ENCODE peak calls at places on chromosomes 4 and X, in four cellular contexts. One of them, this sample, is unnamed.

GRCh38 chr4:185134176-185134869 is 8.7 kb upstream of the SLC25A4 start:
- DNase-seq in mammary epithelial cell: peak
- DNase-seq in colonic mucosa: no peak
- DNase-seq in left ventricle myocardium inferior: no peak
- DNase-seq in this sample: no peak

GRCh38 chr4:183554878-183555585 is 50.2 kb downstream of the ING2 start:
- DNase-seq in mammary epithelial cell: no peak
- DNase-seq in left ventricle myocardium inferior: no peak
- DNase-seq in colonic mucosa: no peak
- DNase-seq in this sample: no peak

GRCh38 chrX:13082286-13083065 is 38.1 kb upstream of the FAM9C start:
- DNase-seq in colonic mucosa: no peak
- DNase-seq in left ventricle myocardium inferior: no peak
- DNase-seq in mammary epithelial cell: no peak
- DNase-seq in this sample: no peak

GRCh38 chr4:174119818-174120217 is 163.6 kb downstream of the FBXO8 start:
- DNase-seq in mammary epithelial cell: no peak
- DNase-seq in left ventricle myocardium inferior: no peak
- DNase-seq in colonic mucosa: no peak
- DNase-seq in this sample: no peak

GRCh38 chrX:71053217-71053621 is 14.9 kb downstream of the SNX12 start:
- DNase-seq in left ventricle myocardium inferior: no peak
- DNase-seq in mammary epithelial cell: no peak
- DNase-seq in colonic mucosa: peak
- DNase-seq in this sample: no peak

GRCh38 chr4:105924341-105924740 is 29.1 kb downstream of the NPNT start:
- DNase-seq in mammary epithelial cell: no peak
- DNase-seq in colonic mucosa: no peak
- DNase-seq in left ventricle myocardium inferior: no peak
- DNase-seq in this sample: no peak

GRCh38 chr4:15240764-15241163 is 187.1 kb upstream of the C1QTNF7 start:
- DNase-seq in left ventricle myocardium inferior: no peak
- DNase-seq in colonic mucosa: no peak
- DNase-seq in mammary epithelial cell: peak
- DNase-seq in this sample: no peak

GRCh38 chrX:151151668-151152267 is 24.6 kb upstream of the GPR50 start:
- DNase-seq in colonic mucosa: peak
- DNase-seq in mammary epithelial cell: peak
- DNase-seq in left ventricle myocardium inferior: no peak
- DNase-seq in this sample: no peak

GRCh38 chr4:3729885-3730226 is 36.3 kb upstream of the ADRA2C start:
- DNase-seq in left ventricle myocardium inferior: no peak
- DNase-seq in colonic mucosa: no peak
- DNase-seq in mammary epithelial cell: no peak
- DNase-seq in this sample: no peak

GRCh38 chr4:48079972-48080391 is 54.1 kb downstream of the TXK start:
- DNase-seq in left ventricle myocardium inferior: no peak
- DNase-seq in colonic mucosa: no peak
- DNase-seq in mammary epithelial cell: no peak
- DNase-seq in this sample: no peak

GRCh38 chrX:38799995-38800394 is 1.3 kb upstream of the MID1IP1 start:
- DNase-seq in left ventricle myocardium inferior: peak
- DNase-seq in colonic mucosa: no peak
- DNase-seq in mammary epithelial cell: no peak
- DNase-seq in this sample: no peak

GRCh38 chr4:1964443-1964842 is 44.3 kb downstream of the NELFA start:
- DNase-seq in mammary epithelial cell: no peak
- DNase-seq in left ventricle myocardium inferior: no peak
- DNase-seq in colonic mucosa: no peak
- DNase-seq in this sample: no peak

GRCh38 chrX:74349387-74349786 is 45.4 kb downstream of the ZCCHC13 start:
- DNase-seq in mammary epithelial cell: peak
- DNase-seq in colonic mucosa: no peak
- DNase-seq in left ventricle myocardium inferior: no peak
- DNase-seq in this sample: no peak

GRCh38 chr4:155999743-156000142 is 46.1 kb upstream of the CTSO start:
- DNase-seq in colonic mucosa: no peak
- DNase-seq in mammary epithelial cell: no peak
- DNase-seq in left ventricle myocardium inferior: no peak
- DNase-seq in this sample: no peak

GRCh38 chrX:139862208-139862607 is 70.6 kb downstream of the ATP11C start:
- DNase-seq in left ventricle myocardium inferior: no peak
- DNase-seq in mammary epithelial cell: no peak
- DNase-seq in colonic mucosa: no peak
- DNase-seq in this sample: no peak

GRCh38 chr4:73308286-73308685 is 49.7 kb upstream of the ANKRD17 start:
- DNase-seq in mammary epithelial cell: peak
- DNase-seq in left ventricle myocardium inferior: no peak
- DNase-seq in colonic mucosa: no peak
- DNase-seq in this sample: no peak

GRCh38 chr4:87243426-87244053 is 23.1 kb upstream of the KLHL8 start:
- DNase-seq in left ventricle myocardium inferior: no peak
- DNase-seq in colonic mucosa: no peak
- DNase-seq in mammary epithelial cell: no peak
- DNase-seq in this sample: no peak

GRCh38 chr4:48025005-48025404 is 8.4 kb downstream of the NIPAL1 start:
- DNase-seq in left ventricle myocardium inferior: no peak
- DNase-seq in colonic mucosa: no peak
- DNase-seq in mammary epithelial cell: no peak
- DNase-seq in this sample: no peak

GRCh38 chr4:126221262-126221661 is 906.5 kb downstream of the FAT4 start:
- DNase-seq in left ventricle myocardium inferior: no peak
- DNase-seq in colonic mucosa: no peak
- DNase-seq in mammary epithelial cell: no peak
- DNase-seq in this sample: no peak

GRCh38 chr4:2402053-2402452 is 16.4 kb downstream of the ZFYVE28 start:
- DNase-seq in mammary epithelial cell: peak
- DNase-seq in colonic mucosa: peak
- DNase-seq in left ventricle myocardium inferior: peak
- DNase-seq in this sample: peak

GRCh38 chr4:65635051-65635821 is 35.1 kb downstream of the EPHA5 start:
- DNase-seq in colonic mucosa: no peak
- DNase-seq in mammary epithelial cell: no peak
- DNase-seq in left ventricle myocardium inferior: no peak
- DNase-seq in this sample: no peak

GRCh38 chr4:105246712-105247111 is 100.0 kb downstream of the TET2 start:
- DNase-seq in colonic mucosa: no peak
- DNase-seq in left ventricle myocardium inferior: no peak
- DNase-seq in mammary epithelial cell: no peak
- DNase-seq in this sample: no peak

GRCh38 chrX:17740137-17741122 is 3.1 kb downstream of the SCML1 start:
- DNase-seq in mammary epithelial cell: no peak
- DNase-seq in colonic mucosa: no peak
- DNase-seq in left ventricle myocardium inferior: no peak
- DNase-seq in this sample: no peak

GRCh38 chr4:1777822-1778641 is 15.1 kb upstream of the FGFR3 start:
- DNase-seq in mammary epithelial cell: peak
- DNase-seq in colonic mucosa: no peak
- DNase-seq in left ventricle myocardium inferior: no peak
- DNase-seq in this sample: no peak

GRCh38 chr4:111689214-111689613 is 456.0 kb upstream of the FAM241A start:
- DNase-seq in mammary epithelial cell: no peak
- DNase-seq in left ventricle myocardium inferior: no peak
- DNase-seq in colonic mucosa: no peak
- DNase-seq in this sample: peak

GRCh38 chr4:61003301-61003700 is 196.8 kb upstream of the ADGRL3 start:
- DNase-seq in mammary epithelial cell: peak
- DNase-seq in left ventricle myocardium inferior: no peak
- DNase-seq in colonic mucosa: no peak
- DNase-seq in this sample: no peak

GRCh38 chr4:153731239-153731638 is 28.6 kb downstream of the RNF175 start:
- DNase-seq in mammary epithelial cell: peak
- DNase-seq in left ventricle myocardium inferior: no peak
- DNase-seq in colonic mucosa: no peak
- DNase-seq in this sample: no peak

GRCh38 chr4:95118507-95118906 is 360.8 kb downstream of the BMPR1B start:
- DNase-seq in mammary epithelial cell: peak
- DNase-seq in colonic mucosa: no peak
- DNase-seq in left ventricle myocardium inferior: no peak
- DNase-seq in this sample: no peak

GRCh38 chr4:111954546-111954945 is 190.7 kb upstream of the FAM241A start:
- DNase-seq in colonic mucosa: no peak
- DNase-seq in mammary epithelial cell: no peak
- DNase-seq in left ventricle myocardium inferior: no peak
- DNase-seq in this sample: no peak

GRCh38 chrX:77014655-77015377 is 432.4 kb upstream of the FGF16 start:
- DNase-seq in colonic mucosa: no peak
- DNase-seq in mammary epithelial cell: no peak
- DNase-seq in left ventricle myocardium inferior: no peak
- DNase-seq in this sample: no peak

GRCh38 chrX:12747433-12747832 is 43.8 kb upstream of the PRPS2 start:
- DNase-seq in mammary epithelial cell: no peak
- DNase-seq in colonic mucosa: no peak
- DNase-seq in left ventricle myocardium inferior: no peak
- DNase-seq in this sample: no peak

GRCh38 chrX:97308161-97308560 is 424.5 kb downstream of the RPA4 start:
- DNase-seq in colonic mucosa: no peak
- DNase-seq in mammary epithelial cell: no peak
- DNase-seq in left ventricle myocardium inferior: no peak
- DNase-seq in this sample: no peak

GRCh38 chrX:34382416-34382815 is 250.3 kb upstream of the FAM47A start:
- DNase-seq in left ventricle myocardium inferior: no peak
- DNase-seq in colonic mucosa: no peak
- DNase-seq in mammary epithelial cell: peak
- DNase-seq in this sample: no peak
- H3K27ac ChIP-seq in left ventricle myocardium inferior: no peak
- H3K27ac ChIP-seq in colonic mucosa: no peak
- H3K27ac ChIP-seq in mammary epithelial cell: no peak
- H3K27ac ChIP-seq in this sample: no peak

GRCh38 chr4:101119141-101119540 is 228.2 kb downstream of the PPP3CA start:
- DNase-seq in colonic mucosa: no peak
- DNase-seq in left ventricle myocardium inferior: no peak
- DNase-seq in mammary epithelial cell: no peak
- DNase-seq in this sample: no peak

GRCh38 chr4:101125045-101125713 is 222.1 kb downstream of the PPP3CA start:
- DNase-seq in left ventricle myocardium inferior: no peak
- DNase-seq in colonic mucosa: no peak
- DNase-seq in mammary epithelial cell: no peak
- DNase-seq in this sample: no peak

GRCh38 chr4:101118641-101119040 is 228.7 kb downstream of the PPP3CA start:
- DNase-seq in colonic mucosa: no peak
- DNase-seq in mammary epithelial cell: no peak
- DNase-seq in left ventricle myocardium inferior: no peak
- DNase-seq in this sample: no peak

GRCh38 chr4:101123231-101123630 is 224.1 kb downstream of the PPP3CA start:
- DNase-seq in left ventricle myocardium inferior: no peak
- DNase-seq in colonic mucosa: no peak
- DNase-seq in mammary epithelial cell: peak
- DNase-seq in this sample: no peak

GRCh38 chr4:101122019-101122418 is 225.3 kb downstream of the PPP3CA start:
- DNase-seq in left ventricle myocardium inferior: no peak
- DNase-seq in mammary epithelial cell: no peak
- DNase-seq in colonic mucosa: no peak
- DNase-seq in this sample: no peak
- TF ChIP-seq CTCF in left ventricle myocardium inferior: no peak
- TF ChIP-seq CTCF in mammary epithelial cell: no peak
- TF ChIP-seq CTCF in colonic mucosa: no peak
- TF ChIP-seq CTCF in this sample: no peak

GRCh38 chr4:109973529-109973905 is 60.8 kb downstream of the EGF start:
- DNase-seq in left ventricle myocardium inferior: no peak
- DNase-seq in mammary epithelial cell: no peak
- DNase-seq in colonic mucosa: peak
- DNase-seq in this sample: no peak
- H3K4me3 ChIP-seq in left ventricle myocardium inferior: no peak
- H3K4me3 ChIP-seq in mammary epithelial cell: no peak
- H3K4me3 ChIP-seq in colonic mucosa: no peak
- H3K4me3 ChIP-seq in this sample: no peak

GRCh38 chrX:113033966-113034680 is 193.5 kb upstream of the AMOT start:
- DNase-seq in colonic mucosa: no peak
- DNase-seq in left ventricle myocardium inferior: no peak
- DNase-seq in mammary epithelial cell: peak
- DNase-seq in this sample: no peak
- H3K27ac ChIP-seq in colonic mucosa: no peak
- H3K27ac ChIP-seq in left ventricle myocardium inferior: no peak
- H3K27ac ChIP-seq in mammary epithelial cell: no peak
- H3K27ac ChIP-seq in this sample: no peak

GRCh38 chrX:55450259-55450658 is 1.7 kb upstream of the MAGEH1 start:
- DNase-seq in colonic mucosa: no peak
- DNase-seq in mammary epithelial cell: no peak
- DNase-seq in left ventricle myocardium inferior: no peak
- DNase-seq in this sample: no peak
- TF ChIP-seq CTCF in colonic mucosa: no peak
- TF ChIP-seq CTCF in mammary epithelial cell: no peak
- TF ChIP-seq CTCF in left ventricle myocardium inferior: peak
- TF ChIP-seq CTCF in this sample: peak

DNA sequence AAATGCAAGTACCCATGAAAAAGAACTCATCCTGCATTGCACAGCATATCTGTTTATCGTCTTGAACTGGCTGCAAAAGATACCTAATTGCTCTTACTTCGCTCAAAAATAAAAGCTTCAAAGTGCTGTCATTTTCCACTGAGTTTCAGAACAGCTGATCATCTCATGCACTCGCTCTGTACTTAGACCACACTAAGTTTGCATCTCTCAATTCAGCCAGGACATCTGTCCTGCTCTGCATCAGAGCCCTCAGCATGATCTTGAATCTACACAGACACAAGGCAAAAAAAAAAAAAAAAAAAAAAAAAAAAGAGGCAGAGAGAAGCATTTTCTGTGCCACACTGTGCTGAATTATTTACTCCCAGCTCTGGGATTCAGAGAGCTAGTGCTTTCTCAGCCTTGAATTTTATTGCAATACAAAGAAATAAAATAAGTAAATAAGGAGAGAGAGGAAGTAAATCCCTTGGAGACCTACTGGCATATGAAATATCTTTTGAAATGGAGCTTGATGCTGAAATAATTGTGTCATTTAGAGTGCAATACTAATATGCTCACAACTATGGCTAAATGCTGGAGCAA is 81.3 kb downstream of the PPP1R2C start:
- DNase-seq in left ventricle myocardium inferior: no peak
- DNase-seq in mammary epithelial cell: no peak
- DNase-seq in colonic mucosa: no peak
- DNase-seq in this sample: no peak
- H3K4me3 ChIP-seq in left ventricle myocardium inferior: no peak
- H3K4me3 ChIP-seq in mammary epithelial cell: no peak
- H3K4me3 ChIP-seq in colonic mucosa: no peak
- H3K4me3 ChIP-seq in this sample: no peak

DNA sequence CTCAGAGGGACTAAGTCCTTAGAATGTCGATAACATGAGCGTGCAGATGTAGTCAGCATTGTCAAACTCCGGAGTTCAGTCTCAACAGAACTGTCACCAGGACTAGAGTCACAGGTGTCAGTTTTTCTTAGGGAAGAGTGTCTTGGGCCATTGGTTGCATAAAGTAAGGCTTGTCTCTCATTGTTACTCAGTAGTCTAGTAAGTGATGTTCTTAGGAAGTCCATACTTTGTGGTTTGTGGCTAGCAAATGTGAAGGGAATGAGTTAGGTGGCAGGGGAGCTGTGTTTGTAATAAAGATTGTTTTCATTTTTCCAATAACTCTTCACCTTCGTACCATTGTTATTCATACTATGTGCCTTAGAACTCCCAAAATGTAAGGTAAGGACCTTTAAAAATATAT is 119.6 kb downstream of the AFF2 start:
- DNase-seq in mammary epithelial cell: peak
- DNase-seq in left ventricle myocardium inferior: no peak
- DNase-seq in colonic mucosa: no peak
- DNase-seq in this sample: no peak
- H3K27ac ChIP-seq in mammary epithelial cell: no peak
- H3K27ac ChIP-seq in left ventricle myocardium inferior: no peak
- H3K27ac ChIP-seq in colonic mucosa: no peak
- H3K27ac ChIP-seq in this sample: no peak